ENCODE peak calls at places on chromosomes 1 and 21, in six cellular contexts. One of them, this sample, is unnamed.

GRCh38 chr1:182192215-182192614 is 130.7 kb upstream of the ZNF648 start:
- DNase-seq in gastrocnemius medialis: no peak
- DNase-seq in tibial nerve: no peak
- DNase-seq in psoas muscle: no peak
- DNase-seq in fibroblast of lung: no peak
- DNase-seq in body of pancreas: no peak
- DNase-seq in this sample: no peak

GRCh38 chr1:7475691-7476090 is 295.4 kb upstream of the VAMP3 start:
- DNase-seq in gastrocnemius medialis: no peak
- DNase-seq in tibial nerve: no peak
- DNase-seq in psoas muscle: no peak
- DNase-seq in fibroblast of lung: no peak
- DNase-seq in body of pancreas: no peak
- DNase-seq in this sample: no peak

GRCh38 chr1:67689267-67690017 is 4.4 kb downstream of the GADD45A start:
- DNase-seq in gastrocnemius medialis: no peak
- DNase-seq in tibial nerve: no peak
- DNase-seq in psoas muscle: no peak
- DNase-seq in fibroblast of lung: no peak
- DNase-seq in body of pancreas: no peak
- DNase-seq in this sample: no peak

GRCh38 chr1:202088216-202088615 is 34.5 kb upstream of the GPR37L1 start:
- DNase-seq in gastrocnemius medialis: no peak
- DNase-seq in tibial nerve: no peak
- DNase-seq in psoas muscle: no peak
- DNase-seq in fibroblast of lung: no peak
- DNase-seq in body of pancreas: no peak
- DNase-seq in this sample: no peak

GRCh38 chr1:41580021-41580420 is 95.5 kb upstream of the EDN2 start:
- DNase-seq in gastrocnemius medialis: no peak
- DNase-seq in tibial nerve: no peak
- DNase-seq in psoas muscle: no peak
- DNase-seq in fibroblast of lung: no peak
- DNase-seq in body of pancreas: no peak
- DNase-seq in this sample: no peak

GRCh38 chr1:209610378-209610905 is 26.9 kb downstream of the CAMK1G start:
- DNase-seq in gastrocnemius medialis: no peak
- DNase-seq in tibial nerve: no peak
- DNase-seq in psoas muscle: no peak
- DNase-seq in fibroblast of lung: no peak
- DNase-seq in body of pancreas: no peak
- DNase-seq in this sample: no peak

GRCh38 chr21:36460866-36461265 is 19.1 kb downstream of the CLDN14 start:
- DNase-seq in gastrocnemius medialis: no peak
- DNase-seq in tibial nerve: no peak
- DNase-seq in psoas muscle: no peak
- DNase-seq in fibroblast of lung: no peak
- DNase-seq in body of pancreas: no peak
- DNase-seq in this sample: no peak

GRCh38 chr1:157073944-157074685 is 25.5 kb downstream of the ETV3L start:
- DNase-seq in gastrocnemius medialis: peak; percentile 60
- DNase-seq in tibial nerve: peak; percentile 37
- DNase-seq in psoas muscle: peak; percentile 79
- DNase-seq in fibroblast of lung: peak; percentile 75
- DNase-seq in body of pancreas: peak; percentile 82
- DNase-seq in this sample: peak; percentile 79

GRCh38 chr1:116325922-116326321 is 47.1 kb upstream of the ATP1A1 start:
- DNase-seq in gastrocnemius medialis: peak; percentile 51
- DNase-seq in tibial nerve: no peak
- DNase-seq in psoas muscle: peak; percentile 30
- DNase-seq in fibroblast of lung: no peak
- DNase-seq in body of pancreas: no peak
- DNase-seq in this sample: no peak

GRCh38 chr1:228772516-228773212 is 37.4 kb downstream of the RHOU start:
- DNase-seq in gastrocnemius medialis: no peak
- DNase-seq in tibial nerve: no peak
- DNase-seq in psoas muscle: no peak
- DNase-seq in fibroblast of lung: no peak
- DNase-seq in body of pancreas: no peak
- DNase-seq in this sample: no peak

GRCh38 chr1:50156241-50157010 is 47.7 kb downstream of the ELAVL4 start:
- DNase-seq in gastrocnemius medialis: no peak
- DNase-seq in tibial nerve: no peak
- DNase-seq in psoas muscle: no peak
- DNase-seq in fibroblast of lung: no peak
- DNase-seq in body of pancreas: no peak
- DNase-seq in this sample: no peak

GRCh38 chr1:21672478-21673276 is 3.5 kb upstream of the RAP1GAP start:
- DNase-seq in gastrocnemius medialis: no peak
- DNase-seq in tibial nerve: no peak
- DNase-seq in psoas muscle: no peak
- DNase-seq in fibroblast of lung: no peak
- DNase-seq in body of pancreas: no peak
- DNase-seq in this sample: no peak

GRCh38 chr1:48602349-48602748 is 130.3 kb upstream of the SPATA6 start:
- DNase-seq in gastrocnemius medialis: no peak
- DNase-seq in tibial nerve: no peak
- DNase-seq in psoas muscle: no peak
- DNase-seq in fibroblast of lung: no peak
- DNase-seq in body of pancreas: no peak
- DNase-seq in this sample: no peak

GRCh38 chr1:6052543-6053205 is 7.0 kb downstream of the KCNAB2 start:
- DNase-seq in gastrocnemius medialis: no peak
- DNase-seq in tibial nerve: peak; percentile 48
- DNase-seq in psoas muscle: peak; percentile 49
- DNase-seq in fibroblast of lung: peak; percentile 75
- DNase-seq in body of pancreas: peak; percentile 77
- DNase-seq in this sample: peak; percentile 62

GRCh38 chr1:55353709-55354620 is 138.8 kb upstream of the USP24 start:
- DNase-seq in gastrocnemius medialis: peak; percentile 33
- DNase-seq in tibial nerve: no peak
- DNase-seq in psoas muscle: no peak
- DNase-seq in fibroblast of lung: no peak
- DNase-seq in body of pancreas: no peak
- DNase-seq in this sample: no peak

GRCh38 chr1:214404154-214404553 is 123.2 kb downstream of the SMYD2 start:
- DNase-seq in gastrocnemius medialis: no peak
- DNase-seq in tibial nerve: no peak
- DNase-seq in psoas muscle: no peak
- DNase-seq in fibroblast of lung: peak; percentile 71
- DNase-seq in body of pancreas: no peak
- DNase-seq in this sample: no peak

GRCh38 chr1:232979596-232979995 is 29.2 kb downstream of the NTPCR start:
- DNase-seq in gastrocnemius medialis: no peak
- DNase-seq in tibial nerve: no peak
- DNase-seq in psoas muscle: no peak
- DNase-seq in fibroblast of lung: no peak
- DNase-seq in body of pancreas: no peak
- DNase-seq in this sample: peak; percentile 42

GRCh38 chr1:23727362-23727811 is 15.9 kb upstream of the ELOA start:
- DNase-seq in gastrocnemius medialis: peak; percentile 39
- DNase-seq in tibial nerve: peak; percentile 33
- DNase-seq in psoas muscle: peak; percentile 76
- DNase-seq in fibroblast of lung: peak; percentile 97
- DNase-seq in body of pancreas: peak; percentile 89
- DNase-seq in this sample: peak; percentile 81

GRCh38 chr1:37932759-37933158 is 14.1 kb downstream of the INPP5B start:
- DNase-seq in gastrocnemius medialis: no peak
- DNase-seq in tibial nerve: no peak
- DNase-seq in psoas muscle: no peak
- DNase-seq in fibroblast of lung: peak; percentile 59
- DNase-seq in body of pancreas: no peak
- DNase-seq in this sample: no peak

GRCh38 chr1:37930246-37931142 is 16.4 kb downstream of the INPP5B start:
- DNase-seq in gastrocnemius medialis: no peak
- DNase-seq in tibial nerve: no peak
- DNase-seq in psoas muscle: no peak
- DNase-seq in fibroblast of lung: no peak
- DNase-seq in body of pancreas: no peak
- DNase-seq in this sample: peak; percentile 62

GRCh38 chr1:37931493-37932158 is 15.2 kb downstream of the INPP5B start:
- DNase-seq in gastrocnemius medialis: peak; percentile 92
- DNase-seq in tibial nerve: peak; percentile 90
- DNase-seq in psoas muscle: peak; percentile 96
- DNase-seq in fibroblast of lung: peak; percentile 87
- DNase-seq in body of pancreas: peak; percentile 97
- DNase-seq in this sample: peak; percentile 95

GRCh38 chr1:37926061-37926924 is 20.6 kb downstream of the INPP5B start:
- DNase-seq in gastrocnemius medialis: no peak
- DNase-seq in tibial nerve: no peak
- DNase-seq in psoas muscle: no peak
- DNase-seq in fibroblast of lung: no peak
- DNase-seq in body of pancreas: no peak
- DNase-seq in this sample: no peak

DNA sequence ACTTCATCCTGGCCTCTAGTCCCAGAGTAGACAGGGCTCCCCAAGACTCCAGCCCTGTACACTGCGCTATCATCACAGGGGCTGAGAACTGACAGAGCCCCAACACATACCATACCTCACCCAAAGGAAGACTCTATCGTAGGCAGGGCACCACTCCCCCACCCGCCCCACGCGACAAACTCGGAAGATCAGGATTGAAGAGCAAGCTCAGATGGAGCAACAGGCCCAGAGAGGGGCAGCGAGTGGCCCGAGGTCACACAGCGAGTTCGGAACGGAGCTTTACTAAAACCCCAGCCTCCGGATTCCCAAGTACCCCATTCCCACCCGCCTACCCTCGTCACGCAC is 15.7 kb downstream of the INPP5B start:
- DNase-seq in gastrocnemius medialis: no peak
- DNase-seq in tibial nerve: no peak
- DNase-seq in psoas muscle: no peak
- DNase-seq in fibroblast of lung: no peak
- DNase-seq in body of pancreas: peak; percentile 13
- DNase-seq in this sample: no peak
- H3K27ac ChIP-seq in gastrocnemius medialis: peak overlapping the region; percentile 77
- H3K27ac ChIP-seq in tibial nerve: peak overlapping the region; percentile 72
- H3K27ac ChIP-seq in psoas muscle: peak overlapping the region; percentile 73
- H3K27ac ChIP-seq in fibroblast of lung: peak overlapping the region; percentile 38
- H3K27ac ChIP-seq in body of pancreas: no peak overlapping the region
- H3K27ac ChIP-seq in this sample: peak overlapping the region; percentile 90

GRCh38 chr1:40379785-40380452 is 6.4 kb downstream of the SMAP2 start:
- DNase-seq in gastrocnemius medialis: no peak
- DNase-seq in tibial nerve: no peak
- DNase-seq in psoas muscle: no peak
- DNase-seq in fibroblast of lung: peak; percentile 78
- DNase-seq in body of pancreas: no peak
- DNase-seq in this sample: no peak

GRCh38 chr1:40380817-40381216 is 7.3 kb downstream of the SMAP2 start:
- DNase-seq in gastrocnemius medialis: no peak
- DNase-seq in tibial nerve: no peak
- DNase-seq in psoas muscle: no peak
- DNase-seq in fibroblast of lung: no peak
- DNase-seq in body of pancreas: no peak
- DNase-seq in this sample: no peak

GRCh38 chr1:40373323-40374283 is at the start of gene SMAP2:
- DNase-seq in gastrocnemius medialis: peak; percentile 93
- DNase-seq in tibial nerve: peak; percentile 90
- DNase-seq in psoas muscle: peak; percentile 96
- DNase-seq in fibroblast of lung: peak; percentile 93
- DNase-seq in body of pancreas: peak; percentile 97
- DNase-seq in this sample: peak; percentile 95

GRCh38 chr1:40381268-40382109 is 8.0 kb downstream of the SMAP2 start:
- DNase-seq in gastrocnemius medialis: no peak
- DNase-seq in tibial nerve: no peak
- DNase-seq in psoas muscle: no peak
- DNase-seq in fibroblast of lung: no peak
- DNase-seq in body of pancreas: no peak
- DNase-seq in this sample: no peak

DNA sequence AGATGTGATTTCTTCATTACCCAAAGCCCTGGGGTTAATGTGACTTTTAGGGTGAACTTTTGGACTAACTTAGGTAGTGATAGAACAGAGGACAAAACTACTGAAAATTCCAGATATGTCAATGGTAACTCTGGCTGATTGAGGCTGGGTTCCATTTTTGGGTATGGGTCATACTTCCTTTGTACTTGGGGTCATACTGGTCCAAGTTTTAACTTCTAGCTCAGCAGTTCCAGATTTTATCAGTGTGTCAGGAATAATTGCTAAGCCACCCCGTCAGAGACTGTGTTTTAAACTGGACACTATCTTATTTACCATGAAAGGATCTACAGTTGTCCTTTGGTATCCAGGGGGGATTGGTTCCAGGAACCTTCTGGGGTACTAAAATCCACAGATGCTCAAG is 4.0 kb downstream of the SMAP2 start:
- DNase-seq in gastrocnemius medialis: no peak
- DNase-seq in tibial nerve: no peak
- DNase-seq in psoas muscle: no peak
- DNase-seq in fibroblast of lung: no peak
- DNase-seq in body of pancreas: no peak
- DNase-seq in this sample: peak; percentile 1
- H3K4me3 ChIP-seq in gastrocnemius medialis: no peak overlapping the region
- H3K4me3 ChIP-seq in tibial nerve: no peak overlapping the region
- H3K4me3 ChIP-seq in psoas muscle: no peak overlapping the region
- H3K4me3 ChIP-seq in fibroblast of lung: no peak overlapping the region
- H3K4me3 ChIP-seq in body of pancreas: no peak overlapping the region
- H3K4me3 ChIP-seq in this sample: no peak overlapping the region

GRCh38 chr1:31413405-31414005 is 492 bp downstream of the SERINC2 start:
- DNase-seq in gastrocnemius medialis: peak; percentile 81
- DNase-seq in tibial nerve: peak; percentile 37
- DNase-seq in psoas muscle: peak; percentile 88
- DNase-seq in fibroblast of lung: peak; percentile 58
- DNase-seq in body of pancreas: peak; percentile 90
- DNase-seq in this sample: peak; percentile 69
- H3K4me1 ChIP-seq in gastrocnemius medialis: peaks cover 5% of the 10 kb centered on the region
- H3K4me1 ChIP-seq in tibial nerve: peaks cover 17% of the 10 kb centered on the region
- H3K4me1 ChIP-seq in psoas muscle: peaks cover 16% of the 10 kb centered on the region
- H3K4me1 ChIP-seq in fibroblast of lung: peaks cover 33% of the 10 kb centered on the region
- H3K4me1 ChIP-seq in body of pancreas: peaks cover 20% of the 10 kb centered on the region
- H3K4me1 ChIP-seq in this sample: peaks cover 15% of the 10 kb centered on the region

DNA sequence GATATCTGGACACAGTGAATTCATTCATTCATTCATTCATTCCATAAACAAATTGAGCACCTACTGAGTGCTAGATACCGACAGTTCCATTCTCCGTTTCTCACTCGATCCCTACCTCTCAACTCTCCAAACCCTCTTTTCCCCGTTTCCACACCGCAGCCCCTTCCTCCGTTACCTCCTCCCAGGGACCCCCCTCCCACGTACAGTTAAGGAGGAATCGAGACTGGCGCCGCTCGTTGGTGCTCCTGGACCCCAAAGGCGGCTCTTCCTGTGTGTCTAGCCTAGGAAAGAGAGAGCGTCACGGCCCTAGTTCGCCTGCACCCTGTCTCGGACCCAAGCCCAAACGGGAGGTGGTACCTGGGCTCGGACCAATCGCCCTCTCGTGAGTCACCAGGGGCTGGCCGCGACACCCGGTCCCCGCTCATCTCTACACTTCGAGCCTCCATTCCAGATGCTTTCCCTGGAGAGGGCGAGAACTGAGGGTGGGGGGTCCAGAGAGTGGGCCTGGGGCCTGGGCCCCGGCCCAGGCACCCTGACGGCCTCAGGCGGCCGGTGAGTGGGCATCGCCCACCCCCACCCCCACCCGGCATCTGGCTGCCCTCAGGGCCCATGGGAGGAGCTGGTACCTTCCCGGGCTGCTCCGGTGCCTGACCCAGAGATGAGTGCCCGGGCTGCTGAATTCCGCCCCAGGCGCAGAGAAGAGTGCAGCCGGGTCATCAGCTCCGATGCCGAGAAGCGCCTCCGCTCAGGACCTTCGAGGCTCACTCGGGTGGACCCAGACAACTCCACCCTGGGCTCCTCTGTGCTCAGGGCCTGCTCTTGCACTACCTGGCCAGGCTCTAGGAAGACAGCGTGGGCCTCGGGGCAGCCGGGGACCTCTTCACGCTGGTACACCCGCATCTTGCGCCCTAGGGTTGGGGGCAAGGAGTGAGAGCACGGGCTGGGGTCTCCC is 4.9 kb downstream of the ARHGEF19 start:
- DNase-seq in gastrocnemius medialis: no peak
- DNase-seq in tibial nerve: no peak
- DNase-seq in psoas muscle: no peak
- DNase-seq in fibroblast of lung: no peak
- DNase-seq in body of pancreas: no peak
- DNase-seq in this sample: no peak
- H3K27ac ChIP-seq in gastrocnemius medialis: peak overlapping the region; percentile 64
- H3K27ac ChIP-seq in tibial nerve: peak overlapping the region; percentile 89
- H3K27ac ChIP-seq in psoas muscle: peak overlapping the region; percentile 70
- H3K27ac ChIP-seq in fibroblast of lung: peak overlapping the region; percentile 81
- H3K27ac ChIP-seq in body of pancreas: peak overlapping the region; percentile 98
- H3K27ac ChIP-seq in this sample: peak overlapping the region; percentile 88

This sample was measured in right atrium auricular region.